ENCODE peak calls at places on chromosome 4, in five cellular contexts. P is heart right ventricle, I is iPS DF 19.7, N is K562, X is LoVo. S is an unnamed sample.

GRCh38 chr4:123260429-123261052 is 136.1 kb upstream of the SPRY1 start:
- DNase-seq in X (no peak), P (no peak), N (no peak), I (no peak), S (no peak)

GRCh38 chr4:111506706-111507105 is 638.5 kb upstream of the FAM241A start:
- DNase-seq in X (no peak), I (no peak), P (no peak), N (no peak), S (no peak)

GRCh38 chr4:8035371-8035780 is 95.7 kb upstream of the AFAP1 start:
- DNase-seq in I (no peak), X (no peak), N (no peak), P (no peak), S (no peak)

GRCh38 chr4:124943145-124943889 is 230.8 kb upstream of the ANKRD50 start:
- DNase-seq in P (no peak), N (no peak), X (no peak), I (no peak), S (no peak)

GRCh38 chr4:137367608-137368007 is 164.7 kb downstream of the PCDH18 start:
- DNase-seq in N (no peak), I (no peak), P (no peak), X (no peak), S (no peak)

GRCh38 chr4:113781439-113782040 is 20.0 kb upstream of the CAMK2D start:
- DNase-seq in X (peak), P (no peak), N (no peak), I (no peak), S (no peak)

GRCh38 chr4:183635333-183635732 is 23.7 kb downstream of the RWDD4 start:
- DNase-seq in I (peak), N (no peak), P (no peak), X (no peak), S (no peak)

GRCh38 chr4:17494258-17494657 is 17.6 kb downstream of the QDPR start:
- DNase-seq in N (peak), X (no peak), P (no peak), I (no peak), S (no peak)

GRCh38 chr4:134202136-134202535 is 547 bp upstream of the PABPC4L start:
- DNase-seq in X (no peak), N (no peak), I (no peak), P (no peak), S (no peak)

GRCh38 chr4:182369211-182369610 is 126.0 kb downstream of the TENM3 start:
- DNase-seq in P (no peak), X (no peak), I (no peak), N (no peak), S (no peak)

GRCh38 chr4:163558539-163559044 is 64.1 kb downstream of the TMA16 start:
- DNase-seq in X (no peak), N (no peak), I (no peak), P (no peak), S (peak)

GRCh38 chr4:130563185-130563890 is 1467.4 kb downstream of the C4orf33 start:
- DNase-seq in N (no peak), I (peak), P (no peak), X (peak), S (no peak)

GRCh38 chr4:16205298-16206164 is 20.7 kb downstream of the TAPT1 start:
- DNase-seq in N (peak), I (no peak), P (no peak), X (peak), S (peak)

GRCh38 chr4:188783606-188784157 is 644.4 kb downstream of the TRIML1 start:
- DNase-seq in N (no peak), X (no peak), I (no peak), P (no peak), S (no peak)

GRCh38 chr4:145865274-145865941 is 73.2 kb downstream of the ZNF827 start:
- DNase-seq in X (no peak), P (no peak), I (no peak), N (no peak), S (no peak)

GRCh38 chr4:10084651-10085320 is 31.8 kb downstream of the WDR1 start:
- DNase-seq in X (no peak), I (no peak), P (no peak), N (no peak), S (no peak)

GRCh38 chr4:15982833-15983528 is 20.0 kb upstream of the FGFBP2 start:
- DNase-seq in N (no peak), X (no peak), P (no peak), I (no peak), S (no peak)

GRCh38 chr4:137390707-137391106 is 141.6 kb downstream of the PCDH18 start:
- DNase-seq in P (no peak), I (no peak), N (no peak), X (no peak), S (no peak)

GRCh38 chr4:27929141-27929540 is 1068.5 kb downstream of the STIM2 start:
- DNase-seq in P (no peak), X (no peak), N (no peak), I (no peak), S (no peak)

GRCh38 chr4:122163301-122163700 is 11.2 kb downstream of the BLTP1 start:
- DNase-seq in X (no peak), N (no peak), P (no peak), I (no peak), S (no peak)

GRCh38 chr4:2930821-2931764 is 32.1 kb downstream of the NOP14 start:
- DNase-seq in I (no peak), N (no peak), X (no peak), P (peak), S (no peak)